ENCODE peak calls at places on chromosomes 3 and 15, in ten cellular contexts. I, H, C, S, X, E, P, T, N and Y are unnamed samples. For H3K9me3, the result is how much of the 10 kb centered on the place peaks cover.

GRCh38 chr3:24316887-24317383 is 177.7 kb downstream of the THRB start:
- DNase-seq in I (peak), H (no peak), C (no peak), S (peak), X (no peak), E (no peak), P (no peak), T (no peak), N (no peak), Y (peak)

GRCh38 chr3:166955549-166955948 is 424.5 kb downstream of the ZBBX start:
- DNase-seq in I (no peak), H (no peak), C (no peak), S (no peak), X (no peak), E (no peak), P (no peak), T (no peak), N (no peak), Y (no peak)

GRCh38 chr15:25058080-25058785 is 103.4 kb downstream of the SNRPN start:
- DNase-seq in I (no peak), H (no peak), C (no peak), S (peak), X (no peak), E (no peak), P (no peak), T (no peak), N (peak), Y (no peak)

GRCh38 chr3:75171632-75172230 is 492.4 kb upstream of the FRG2C start:
- DNase-seq in I (no peak), H (no peak), C (no peak), S (no peak), X (no peak), E (no peak), P (no peak), T (no peak), N (no peak), Y (no peak)

GRCh38 chr3:49173792-49174170 is 2.4 kb downstream of the KLHDC8B start:
- DNase-seq in I (no peak), H (no peak), C (no peak), S (no peak), X (no peak), E (no peak), P (no peak), T (no peak), N (no peak), Y (no peak)

GRCh38 chr15:80849308-80849707 is 70.1 kb downstream of the CEMIP start:
- DNase-seq in I (no peak), H (no peak), C (no peak), S (peak), X (no peak), E (peak), P (peak), T (peak), N (no peak), Y (no peak)

GRCh38 chr15:89912145-89912673 is 543 bp downstream of the ARPIN start:
- DNase-seq in I (no peak), H (no peak), C (no peak), S (peak), X (peak), E (peak), P (no peak), T (peak), N (peak), Y (peak)

GRCh38 chr15:101477851-101478353 is 11.6 kb downstream of the PCSK6 start:
- DNase-seq in I (no peak), H (no peak), C (peak), S (no peak), X (no peak), E (peak), P (no peak), T (no peak), N (no peak), Y (no peak)

GRCh38 chr3:127565711-127566110 is 24.8 kb downstream of the TPRA1 start:
- DNase-seq in I (no peak), H (no peak), C (peak), S (no peak), X (no peak), E (no peak), P (no peak), T (no peak), N (no peak), Y (no peak)

GRCh38 chr3:86995537-86995936 is 4.6 kb upstream of the VGLL3 start:
- DNase-seq in I (no peak), H (no peak), C (peak), S (no peak), X (peak), E (no peak), P (no peak), T (no peak), N (no peak), Y (no peak)

GRCh38 chr3:152842423-152842822 is 7.5 kb downstream of the P2RY1 start:
- DNase-seq in I (no peak), H (no peak), C (no peak), S (no peak), X (no peak), E (no peak), P (no peak), T (no peak), N (no peak), Y (no peak)

GRCh38 chr3:81823882-81824395 is 62.5 kb upstream of the GBE1 start:
- DNase-seq in I (no peak), H (peak), C (no peak), S (no peak), X (no peak), E (no peak), P (no peak), T (no peak), N (no peak), Y (no peak)

GRCh38 chr3:128080323-128080898 is 28.2 kb downstream of the SEC61A1 start:
- DNase-seq in I (peak), H (no peak), C (peak), S (no peak), X (no peak), E (no peak), P (no peak), T (no peak), N (no peak), Y (no peak)

GRCh38 chr3:13853256-13853977 is 26.5 kb downstream of the WNT7A start:
- DNase-seq in I (no peak), H (no peak), C (no peak), S (no peak), X (no peak), E (no peak), P (no peak), T (no peak), N (no peak), Y (no peak)

GRCh38 chr15:100726426-100727190 is 124.2 kb downstream of the ASB7 start:
- DNase-seq in I (no peak), H (no peak), C (no peak), S (no peak), X (peak), E (no peak), P (peak), T (no peak), N (peak), Y (no peak)

GRCh38 chr3:4721511-4721911 is 228.4 kb downstream of the ITPR1 start:
- DNase-seq in I (no peak), H (no peak), C (no peak), S (no peak), X (no peak), E (no peak), P (no peak), T (no peak), N (no peak), Y (no peak)

GRCh38 chr15:68874788-68875187 is 54.1 kb upstream of the ANP32A start:
- DNase-seq in I (no peak), H (no peak), C (no peak), S (no peak), X (no peak), E (no peak), P (no peak), T (no peak), N (no peak), Y (no peak)

GRCh38 chr3:141303481-141304223 is 64.7 kb upstream of the ZBTB38 start:
- DNase-seq in I (peak), H (peak), C (peak), S (peak), X (no peak), E (peak), P (peak), T (peak), N (no peak), Y (peak)

GRCh38 chr3:120622870-120623718 is 27.0 kb downstream of the NDUFB4 start:
- DNase-seq in I (peak), H (no peak), C (peak), S (no peak), X (no peak), E (no peak), P (no peak), T (peak), N (no peak), Y (peak)

GRCh38 chr3:43641306-43642114 is 19.7 kb upstream of the ANO10 start:
- DNase-seq in I (no peak), H (no peak), C (no peak), S (no peak), X (no peak), E (no peak), P (no peak), T (no peak), N (no peak), Y (no peak)

GRCh38 chr15:74863239-74864056 is 9.7 kb downstream of the SCAMP2 start:
- DNase-seq in I (no peak), H (no peak), C (no peak), S (no peak), X (no peak), E (no peak), P (no peak), T (no peak), N (no peak), Y (no peak)

GRCh38 chr15:60704717-60705116 is 225.8 kb upstream of the ICE2 start:
- DNase-seq in I (no peak), H (no peak), C (no peak), S (no peak), X (no peak), E (no peak), P (no peak), T (no peak), N (no peak), Y (no peak)

GRCh38 chr3:58237940-58238681 is 519 bp downstream of the ABHD6 start:
- DNase-seq in I (peak), H (no peak), C (peak), S (peak), X (peak), E (peak), P (peak), T (peak), N (peak), Y (peak)

GRCh38 chr3:195582947-195583346 is 793 bp downstream of the APOD start:
- DNase-seq in I (peak), H (no peak), C (peak), S (no peak), X (no peak), E (no peak), P (no peak), T (no peak), N (no peak), Y (no peak)

GRCh38 chr3:138113309-138113708 is 2.1 kb downstream of the DZIP1L start:
- DNase-seq in I (no peak), H (no peak), C (no peak), S (no peak), X (no peak), E (no peak), P (no peak), T (no peak), N (no peak), Y (no peak)

GRCh38 chr3:16378415-16378814 is 113.4 kb downstream of the OXNAD1 start:
- DNase-seq in I (no peak), H (no peak), C (no peak), S (no peak), X (no peak), E (no peak), P (no peak), T (no peak), N (no peak), Y (no peak)

GRCh38 chr3:141465221-141465620 is 21.6 kb upstream of the RASA2 start:
- DNase-seq in I (no peak), H (no peak), C (no peak), S (no peak), X (no peak), E (no peak), P (no peak), T (no peak), N (no peak), Y (no peak)

GRCh38 chr3:99396651-99397050 is 241.7 kb upstream of the COL8A1 start:
- DNase-seq in I (no peak), H (no peak), C (no peak), S (no peak), X (no peak), E (no peak), P (no peak), T (no peak), N (no peak), Y (no peak)

GRCh38 chr15:40549894-40550293 is 14.9 kb downstream of the CCDC32 start:
- DNase-seq in I (no peak), H (no peak), C (peak), S (peak), X (no peak), E (no peak), P (no peak), T (no peak), N (no peak), Y (no peak)

GRCh38 chr3:69110941-69111546 is 11.4 kb downstream of the LMOD3 start:
- DNase-seq in I (no peak), H (no peak), C (no peak), S (no peak), X (no peak), E (no peak), P (no peak), T (no peak), N (no peak), Y (no peak)

GRCh38 chr3:33687406-33688010 is 30.5 kb downstream of the CLASP2 start:
- DNase-seq in I (no peak), H (no peak), C (no peak), S (no peak), X (no peak), E (no peak), P (no peak), T (no peak), N (no peak), Y (no peak)

GRCh38 chr3:195102609-195103467 is 168.1 kb downstream of the XXYLT1 start:
- DNase-seq in I (no peak), H (no peak), C (peak), S (no peak), X (peak), E (no peak), P (peak), T (peak), N (peak), Y (peak)

GRCh38 chr15:70152070-70152480 is 54.4 kb upstream of the TLE3 start:
- DNase-seq in I (no peak), H (no peak), C (no peak), S (peak), X (peak), E (no peak), P (no peak), T (no peak), N (no peak), Y (no peak)

GRCh38 chr3:28018925-28019718 is 222.3 kb upstream of the CMC1 start:
- DNase-seq in I (no peak), H (no peak), C (no peak), S (no peak), X (no peak), E (no peak), P (no peak), T (no peak), N (no peak), Y (no peak)

GRCh38 chr3:141407043-141407442 is 38.7 kb downstream of the ZBTB38 start:
- DNase-seq in I (no peak), H (no peak), C (no peak), S (no peak), X (peak), E (no peak), P (peak), T (no peak), N (peak), Y (peak)

GRCh38 chr15:38243278-38243677 is 9.4 kb upstream of the SPRED1 start:
- DNase-seq in I (no peak), H (no peak), C (no peak), S (no peak), X (no peak), E (no peak), P (no peak), T (no peak), N (no peak), Y (peak)

GRCh38 chr15:94061041-94061440 is 170.3 kb upstream of the MCTP2 start:
- DNase-seq in I (no peak), H (no peak), C (no peak), S (no peak), X (no peak), E (no peak), P (no peak), T (no peak), N (no peak), Y (no peak)

GRCh38 chr15:99409097-99409473 is 156.7 kb upstream of the MEF2A start:
- DNase-seq in I (peak), H (no peak), C (no peak), S (peak), X (peak), E (peak), P (peak), T (peak), N (peak), Y (peak)

GRCh38 chr15:53978248-53978906 is at the start of gene UNC13C:
- DNase-seq in I (peak), H (no peak), C (no peak), S (peak), X (peak), E (peak), P (no peak), T (peak), N (no peak), Y (peak)

DNA sequence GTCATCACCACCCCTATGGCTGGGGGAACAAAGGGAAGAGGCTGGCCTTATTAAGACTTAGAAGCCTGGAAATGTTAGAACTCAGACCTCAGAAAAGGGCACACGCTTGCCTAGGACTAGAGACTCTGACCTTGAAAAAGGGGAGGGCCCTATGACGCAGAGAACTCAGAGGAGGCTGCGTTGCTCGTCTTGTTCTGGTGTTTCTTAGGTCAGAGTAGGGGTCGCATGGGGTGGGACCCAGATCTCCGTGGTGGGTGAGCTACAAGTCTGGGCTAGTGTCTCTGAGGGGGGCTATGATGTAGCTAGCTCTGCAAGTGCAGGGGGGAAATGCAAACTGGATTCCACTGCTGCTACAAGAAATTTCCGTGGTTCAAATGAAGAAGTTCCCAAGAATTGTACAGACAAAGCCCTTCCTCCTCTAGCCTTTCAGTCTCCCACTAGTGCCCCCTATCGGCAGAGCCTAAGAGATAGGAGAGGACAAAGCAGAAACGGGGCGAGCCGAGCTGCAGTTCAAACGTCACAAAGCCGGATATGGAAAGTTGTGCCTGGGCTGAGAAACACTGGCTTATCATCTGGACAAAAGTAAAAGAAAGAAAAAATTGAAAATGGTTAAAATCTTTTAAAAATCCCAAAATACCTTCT is 392.9 kb upstream of the ROBO2 start:
- DNase-seq in I (peak), H (no peak), C (no peak), S (no peak), X (no peak), E (no peak), P (no peak), T (no peak), N (no peak), Y (no peak)
- TF ChIP-seq EP300 in I (no peak), H (no peak), C (no peak), S (no peak), X (no peak), E (no peak), P (no peak), T (no peak), N (no peak), Y (no peak)

GRCh38 chr3:147392083-147392916 is 14.0 kb downstream of the ZIC4 start:
- DNase-seq in I (no peak), H (no peak), C (no peak), S (no peak), X (peak), E (no peak), P (no peak), T (no peak), N (no peak), Y (no peak)
- H3K4me3 ChIP-seq in I (no peak), H (no peak), C (no peak), S (peak), X (peak), E (no peak), P (peak), T (no peak), N (peak), Y (no peak)

GRCh38 chr3:185582236-185582635 is 3.9 kb upstream of the SENP2 start:
- DNase-seq in I (no peak), H (no peak), C (no peak), S (no peak), X (no peak), E (no peak), P (no peak), T (no peak), N (no peak), Y (no peak)
- H3K9me3 ChIP-seq in I (under half), H (under half), C (under half), S (under half), X (under half), E (under half), P (under half), T (under half), N (under half), Y (under half)

GRCh38 chr3:31188112-31188511 is 293.7 kb upstream of the GADL1 start:
- DNase-seq in I (no peak), H (no peak), C (no peak), S (no peak), X (peak), E (no peak), P (peak), T (no peak), N (no peak), Y (no peak)
- TF ChIP-seq EP300 in I (no peak), H (no peak), C (no peak), S (no peak), X (no peak), E (no peak), P (no peak), T (no peak), N (no peak), Y (no peak)

GRCh38 chr3:172537521-172538158 is 14.4 kb upstream of the TNFSF10 start:
- DNase-seq in I (no peak), H (no peak), C (no peak), S (no peak), X (no peak), E (no peak), P (no peak), T (no peak), N (no peak), Y (no peak)

GRCh38 chr3:172536993-172537419 is 13.8 kb upstream of the TNFSF10 start:
- DNase-seq in I (no peak), H (no peak), C (no peak), S (no peak), X (no peak), E (no peak), P (no peak), T (no peak), N (no peak), Y (no peak)

GRCh38 chr3:172539273-172539672 is 16.0 kb upstream of the TNFSF10 start:
- DNase-seq in I (no peak), H (no peak), C (no peak), S (no peak), X (no peak), E (no peak), P (no peak), T (no peak), N (no peak), Y (no peak)

GRCh38 chr3:172538368-172539264 is 15.4 kb upstream of the TNFSF10 start:
- DNase-seq in I (no peak), H (no peak), C (no peak), S (no peak), X (no peak), E (no peak), P (no peak), T (no peak), N (no peak), Y (no peak)

DNA sequence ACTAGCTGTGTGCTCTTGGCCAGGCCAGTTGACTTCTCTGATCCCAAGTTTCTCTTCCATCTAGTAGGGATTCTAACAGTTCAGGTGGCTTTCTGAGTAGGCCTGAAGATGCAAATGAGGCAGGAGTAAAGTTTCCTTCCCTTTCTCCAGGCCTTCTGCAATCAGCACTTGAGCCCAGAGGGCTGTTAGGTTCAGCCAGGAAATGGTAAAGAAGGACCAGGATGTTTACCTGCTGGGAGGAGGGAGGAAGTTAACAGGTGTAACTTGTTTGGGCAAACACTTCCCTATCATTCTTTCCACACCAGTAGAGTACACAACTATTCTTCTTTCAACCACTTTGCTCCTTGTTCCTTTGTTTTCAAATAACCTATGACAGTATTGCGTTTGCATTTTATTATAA is 13.3 kb upstream of the TNFSF10 start:
- DNase-seq in I (no peak), H (no peak), C (no peak), S (peak), X (no peak), E (no peak), P (no peak), T (no peak), N (no peak), Y (no peak)
- H3K4me3 ChIP-seq in I (no peak), H (no peak), C (no peak), S (no peak), X (no peak), E (no peak), P (no peak), T (no peak), N (no peak), Y (no peak)